ENCODE peak calls at places on chromosome 18, in four cellular contexts. D, P, N and R are unnamed samples.

GRCh38 chr18:58977801-58978200 is 113.1 kb downstream of the ZNF532 start:
- DNase-seq in D (no peak), P (no peak), N (no peak), R (no peak)

GRCh38 chr18:32310119-32310518 is 120.3 kb downstream of the MEP1B start:
- DNase-seq in D (no peak), P (no peak), N (no peak), R (no peak)

GRCh38 chr18:24923138-24923537 is 428.8 kb downstream of the ZNF521 start:
- DNase-seq in D (no peak), P (no peak), N (no peak), R (no peak)

GRCh38 chr18:3055201-3055600 is 42.3 kb upstream of the LPIN2 start:
- DNase-seq in D (no peak), P (no peak), N (no peak), R (no peak)

GRCh38 chr18:14769381-14769780 is 21.4 kb downstream of the ANKRD30B start:
- DNase-seq in D (no peak), P (no peak), N (no peak), R (no peak)

GRCh38 chr18:627211-627610 is 30.2 kb upstream of the TYMS start:
- DNase-seq in D (no peak), P (no peak), N (no peak), R (no peak)

GRCh38 chr18:8937112-8937641 is 165.3 kb upstream of the NDUFV2 start:
- DNase-seq in D (no peak), P (no peak), N (no peak), R (no peak)

GRCh38 chr18:36519358-36519757 is 221.8 kb downstream of the FHOD3 start:
- DNase-seq in D (no peak), P (peak), N (no peak), R (no peak)

GRCh38 chr18:32271649-32272324 is 81.9 kb downstream of the MEP1B start:
- DNase-seq in D (no peak), P (peak), N (no peak), R (no peak)

GRCh38 chr18:78992041-78992735 is 12.6 kb downstream of the SALL3 start:
- DNase-seq in D (no peak), P (no peak), N (no peak), R (no peak)

GRCh38 chr18:78768655-78769501 is 210.7 kb upstream of the SALL3 start:
- DNase-seq in D (no peak), P (no peak), N (no peak), R (peak)

GRCh38 chr18:58290059-58290747 is 246.2 kb downstream of the NEDD4L start:
- DNase-seq in D (no peak), P (peak), N (no peak), R (no peak)

GRCh38 chr18:45521777-45522176 is 93.5 kb upstream of the SLC14A2 start:
- DNase-seq in D (no peak), P (peak), N (no peak), R (no peak)

GRCh38 chr18:30687501-30687900 is 355.0 kb downstream of the DSC3 start:
- DNase-seq in D (no peak), P (no peak), N (no peak), R (no peak)

GRCh38 chr18:32378705-32379104 is 92.0 kb downstream of the GAREM1 start:
- DNase-seq in D (no peak), P (peak), N (no peak), R (no peak)

GRCh38 chr18:74116628-74117554 is 30.7 kb downstream of the FBXO15 start:
- DNase-seq in D (no peak), P (peak), N (no peak), R (peak)

GRCh38 chr18:67862069-67862468 is 345.5 kb upstream of the DSEL start:
- DNase-seq in D (no peak), P (no peak), N (no peak), R (no peak)